ENCODE peak calls at places on chromosome 12, in seven cellular contexts. R is mammary epithelial cell; C is SW480; T is Calu3; Z is activated T-helper 1 cell treated with anti-CD3 and anti-CD28 coated beads, Interleukin-12 subunit alpha, Interleukin-12 subunit beta, Interleukin-2, Interleukin-4 antibody, amounts not matched to agents 30 ng/mL and 10 ng/mL and 1 ng/mL, durations not matched to agents 14 hours and 24 hours and 36 hours; L is activated CD4-positive, alpha-beta T cell treated with anti-CD3 and anti-CD28 coated beads, Interleukin-2, amount 10 ng/mL, durations not matched to agents 7 days and 5 days; J is RKO. H is an unnamed sample.

GRCh38 chr12:112252184-112252583 is 126.8 kb downstream of the TRAFD1 start:
- DNase-seq in R (peak; percentile 22), C (no peak), T (no peak), Z (no peak), L (no peak), J (no peak), H (no peak)

GRCh38 chr12:57430117-57430930 is 519 bp downstream of the R3HDM2 start:
- DNase-seq in R (peak; percentile 37), C (peak; percentile 46), T (peak; percentile 71), Z (peak; percentile 57), L (peak; percentile 42), J (peak; percentile 56), H (peak; percentile 46)

GRCh38 chr12:128916425-128916824 is 63.1 kb downstream of the GLT1D1 start:
- DNase-seq in R (no peak), C (no peak), T (no peak), Z (no peak), L (no peak), J (no peak), H (no peak)

GRCh38 chr12:130351331-130351730 is 13.6 kb downstream of the PIWIL1 start:
- DNase-seq in R (peak; percentile 19), C (peak; percentile 8), T (no peak), Z (no peak), L (no peak), J (no peak), H (no peak)

GRCh38 chr12:53938276-53939140 is at the start of gene HOXC13:
- DNase-seq in R (peak; percentile 100), C (peak; percentile 93), T (peak; percentile 67), Z (no peak), L (no peak), J (peak; percentile 22), H (no peak)

GRCh38 chr12:54259194-54260011 is 20.5 kb downstream of the CBX5 start:
- DNase-seq in R (peak; percentile 77), C (peak; percentile 64), T (peak; percentile 66), Z (peak; percentile 19), L (peak; percentile 50), J (no peak), H (no peak)

GRCh38 chr12:60168441-60168840 is 572.6 kb downstream of the SLC16A7 start:
- DNase-seq in R (no peak), C (no peak), T (no peak), Z (no peak), L (no peak), J (no peak), H (no peak)

GRCh38 chr12:119115296-119115905 is 63.3 kb upstream of the HSPB8 start:
- DNase-seq in R (no peak), C (peak; percentile 22), T (peak; percentile 63), Z (no peak), L (peak; percentile 38), J (peak; percentile 51), H (no peak)

GRCh38 chr12:126773012-126773411 is 1494.0 kb upstream of the TMEM132C start:
- DNase-seq in R (no peak), C (no peak), T (no peak), Z (no peak), L (no peak), J (no peak), H (no peak)

GRCh38 chr12:11868027-11868426 is 202.7 kb upstream of the BCL2L14 start:
- DNase-seq in R (no peak), C (no peak), T (no peak), Z (no peak), L (no peak), J (no peak), H (no peak)

GRCh38 chr12:109458771-109459208 is 18.3 kb downstream of the KCTD10 start:
- DNase-seq in R (no peak), C (no peak), T (no peak), Z (no peak), L (no peak), J (no peak), H (no peak)

GRCh38 chr12:5124401-5124800 is 80.7 kb downstream of the KCNA5 start:
- DNase-seq in R (no peak), C (no peak), T (no peak), Z (no peak), L (no peak), J (no peak), H (no peak)

GRCh38 chr12:26062566-26062965 is 62.3 kb downstream of the BHLHE41 start:
- DNase-seq in R (peak; percentile 46), C (peak; percentile 82), T (no peak), Z (no peak), L (no peak), J (no peak), H (no peak)

GRCh38 chr12:65510584-65511050 is 232.1 kb downstream of the MSRB3 start:
- DNase-seq in R (no peak), C (peak; percentile 53), T (peak; percentile 51), Z (no peak), L (no peak), J (no peak), H (no peak)

GRCh38 chr12:14214495-14214894 is 151.0 kb upstream of the ATF7IP start:
- DNase-seq in R (no peak), C (no peak), T (no peak), Z (no peak), L (no peak), J (no peak), H (no peak)

GRCh38 chr12:53959314-53959713 is 4.6 kb downstream of the HOXC12 start:
- DNase-seq in R (no peak), C (no peak), T (no peak), Z (no peak), L (no peak), J (no peak), H (no peak)

GRCh38 chr12:131230340-131231099 is 276.8 kb downstream of the ADGRD1 start:
- DNase-seq in R (no peak), C (no peak), T (no peak), Z (no peak), L (no peak), J (no peak), H (no peak)

GRCh38 chr12:56029666-56030293 is 8.9 kb downstream of the IKZF4 start:
- DNase-seq in R (no peak), C (peak; percentile 38), T (peak; percentile 78), Z (no peak), L (peak; percentile 67), J (peak; percentile 71), H (peak; percentile 27)

GRCh38 chr12:132513070-132513398 is 23.1 kb downstream of the FBRSL1 start:
- DNase-seq in R (no peak), C (no peak), T (no peak), Z (no peak), L (no peak), J (no peak), H (no peak)

GRCh38 chr12:11840350-11840749 is 190.9 kb downstream of the ETV6 start:
- DNase-seq in R (no peak), C (no peak), T (no peak), Z (no peak), L (no peak), J (no peak), H (no peak)

GRCh38 chr12:42798811-42799438 is 209.4 kb upstream of the PRICKLE1 start:
- DNase-seq in R (peak; percentile 20), C (peak; percentile 30), T (no peak), Z (no peak), L (no peak), J (no peak), H (no peak)

GRCh38 chr12:11746024-11746771 is 96.7 kb downstream of the ETV6 start:
- DNase-seq in R (peak; percentile 99), C (no peak), T (peak; percentile 76), Z (no peak), L (no peak), J (no peak), H (no peak)

GRCh38 chr12:20525064-20525610 is 156.8 kb downstream of the PDE3A start:
- DNase-seq in R (no peak), C (no peak), T (no peak), Z (no peak), L (no peak), J (no peak), H (no peak)

GRCh38 chr12:122423258-122424165 is 1.0 kb upstream of the CLIP1 start:
- DNase-seq in R (peak; percentile 57), C (peak; percentile 45), T (peak; percentile 53), Z (no peak), L (no peak), J (peak; percentile 78), H (no peak)

GRCh38 chr12:113056631-113057488 is at the start of gene DTX1:
- DNase-seq in R (no peak), C (no peak), T (no peak), Z (no peak), L (no peak), J (no peak), H (no peak)

GRCh38 chr12:70278945-70279344 is 35.7 kb downstream of the CNOT2 start:
- DNase-seq in R (no peak), C (no peak), T (no peak), Z (no peak), L (no peak), J (no peak), H (no peak)

GRCh38 chr12:2198088-2198501 is 145.3 kb downstream of the CACNA1C start:
- DNase-seq in R (peak; percentile 63), C (peak; percentile 92), T (peak; percentile 34), Z (no peak), L (no peak), J (no peak), H (no peak)

GRCh38 chr12:7162691-7163114 is 26.8 kb upstream of the PEX5 start:
- DNase-seq in R (peak; percentile 58), C (peak; percentile 90), T (peak; percentile 75), Z (no peak), L (peak; percentile 19), J (no peak), H (no peak)

GRCh38 chr12:107320929-107321618 is 227.7 kb upstream of the CRY1 start:
- DNase-seq in R (peak; percentile 84), C (peak; percentile 56), T (no peak), Z (peak; percentile 75), L (peak; percentile 88), J (no peak), H (peak; percentile 78)

GRCh38 chr12:129136694-129137325 is 283.5 kb downstream of the GLT1D1 start:
- DNase-seq in R (no peak), C (no peak), T (no peak), Z (no peak), L (no peak), J (no peak), H (no peak)

GRCh38 chr12:108308432-108308831 is 30.7 kb downstream of the CMKLR1 start:
- DNase-seq in R (no peak), C (no peak), T (no peak), Z (no peak), L (no peak), J (no peak), H (no peak)

GRCh38 chr12:10624631-10625030 is 11.2 kb upstream of the MAGOHB start:
- DNase-seq in R (no peak), C (no peak), T (no peak), Z (no peak), L (no peak), J (no peak), H (no peak)

GRCh38 chr12:41190360-41190759 is 2.2 kb downstream of the PDZRN4 start:
- DNase-seq in R (no peak), C (peak; percentile 1), T (peak; percentile 25), Z (no peak), L (no peak), J (peak; percentile 28), H (no peak)